ENCODE peak calls at places on chromosome 22, in four cellular contexts. R, Y, F and C are unnamed samples.
A peak's percentile ranks its signal among the peaks of the same experiment; 100 is the strongest.

GRCh38 chr22:41528938-41529561 is 15.2 kb downstream of the POLR3H start:
- DNase-seq in R (no peak), Y (no peak), F (no peak), C (no peak)

GRCh38 chr22:29480512-29481264 is 670 bp downstream of the NEFH start:
- DNase-seq in R (no peak), Y (no peak), F (no peak), C (peak; percentile 55)

GRCh38 chr22:42800731-42801536 is 56.1 kb downstream of the ARFGAP3 start:
- DNase-seq in R (peak; percentile 82), Y (no peak), F (no peak), C (no peak)

GRCh38 chr22:50302041-50302541 is 5.4 kb downstream of the PLXNB2 start:
- DNase-seq in R (no peak), Y (no peak), F (no peak), C (no peak)

GRCh38 chr22:44890416-44891292 is 119.2 kb downstream of the PHF21B start:
- DNase-seq in R (no peak), Y (no peak), F (no peak), C (no peak)

GRCh38 chr22:37126882-37127281 is 17.4 kb upstream of the TMPRSS6 start:
- DNase-seq in R (no peak), Y (no peak), F (no peak), C (no peak)

GRCh38 chr22:38416621-38417251 is 38.3 kb downstream of the KCNJ4 start:
- DNase-seq in R (no peak), Y (no peak), F (no peak), C (no peak)

GRCh38 chr22:19063581-19064353 is 58.4 kb downstream of the DGCR2 start:
- DNase-seq in R (no peak), Y (no peak), F (no peak), C (no peak)

GRCh38 chr22:38740116-38740723 is 15.6 kb downstream of the SUN2 start:
- DNase-seq in R (no peak), Y (no peak), F (no peak), C (no peak)

GRCh38 chr22:50316114-50317065 is 8.9 kb upstream of the PLXNB2 start:
- DNase-seq in R (no peak), Y (no peak), F (no peak), C (no peak)

GRCh38 chr22:42844756-42845155 is 12.3 kb downstream of the ARFGAP3 start:
- DNase-seq in R (no peak), Y (no peak), F (no peak), C (no peak)

GRCh38 chr22:44942056-44942455 is 67.7 kb downstream of the PHF21B start:
- DNase-seq in R (no peak), Y (no peak), F (no peak), C (no peak)